ENCODE peak calls at places on chromosomes 5 and 9, in six cellular contexts. Q, T, P, V, E and N are unnamed samples.

GRCh38 chr9:121661328-121661727 is 9.9 kb downstream of the DAB2IP start:
- DNase-seq in Q (no peak), T (no peak), P (no peak), V (no peak), E (no peak), N (no peak)

GRCh38 chr5:124797665-124798087 is 51.2 kb upstream of the ZNF608 start:
- DNase-seq in Q (no peak), T (no peak), P (no peak), V (no peak), E (no peak), N (no peak)

GRCh38 chr5:74940782-74941363 is 74.7 kb upstream of the FAM169A start:
- DNase-seq in Q (no peak), T (no peak), P (no peak), V (no peak), E (no peak), N (no peak)

GRCh38 chr5:154757647-154758406 is 2.6 kb downstream of the LARP1 start:
- DNase-seq in Q (no peak), T (no peak), P (no peak), V (no peak), E (peak), N (no peak)

GRCh38 chr5:38598994-38599611 is 42.7 kb upstream of the LIFR start:
- DNase-seq in Q (no peak), T (no peak), P (peak), V (no peak), E (no peak), N (peak)

GRCh38 chr9:119289740-119290139 is 79.5 kb downstream of the BRINP1 start:
- DNase-seq in Q (no peak), T (peak), P (peak), V (peak), E (peak), N (peak)

GRCh38 chr5:177327539-177328522 is 16.1 kb upstream of the MXD3 start:
- DNase-seq in Q (peak), T (no peak), P (no peak), V (no peak), E (no peak), N (no peak)

GRCh38 chr9:129185991-129186390 is 7.9 kb upstream of the IER5L start:
- DNase-seq in Q (no peak), T (no peak), P (no peak), V (no peak), E (no peak), N (no peak)

GRCh38 chr9:18014556-18014955 is 435.7 kb downstream of the SH3GL2 start:
- DNase-seq in Q (no peak), T (no peak), P (no peak), V (no peak), E (no peak), N (no peak)

GRCh38 chr5:91386120-91386519 is 3.0 kb upstream of the ARRDC3 start:
- DNase-seq in Q (no peak), T (no peak), P (no peak), V (no peak), E (no peak), N (peak)

GRCh38 chr5:9473624-9474023 is 72.3 kb downstream of the SEMA5A start:
- DNase-seq in Q (no peak), T (no peak), P (no peak), V (no peak), E (no peak), N (no peak)

GRCh38 chr5:39209924-39210323 is 9.4 kb downstream of the FYB1 start:
- DNase-seq in Q (no peak), T (no peak), P (no peak), V (no peak), E (no peak), N (no peak)

GRCh38 chr9:1870915-1871314 is 144.2 kb upstream of the SMARCA2 start:
- DNase-seq in Q (no peak), T (no peak), P (no peak), V (no peak), E (no peak), N (no peak)

GRCh38 chr9:129591916-129592315 is 29.0 kb downstream of the C9orf50 start:
- DNase-seq in Q (no peak), T (no peak), P (no peak), V (no peak), E (no peak), N (no peak)

GRCh38 chr5:150263801-150264621 is 25.6 kb downstream of the CAMK2A start:
- DNase-seq in Q (peak), T (no peak), P (no peak), V (peak), E (peak), N (peak)

GRCh38 chr5:76626738-76627137 is 3.5 kb upstream of the F2RL2 start:
- DNase-seq in Q (no peak), T (no peak), P (no peak), V (no peak), E (no peak), N (no peak)

GRCh38 chr9:129737479-129738269 is 15.2 kb downstream of the PTGES start:
- DNase-seq in Q (peak), T (peak), P (peak), V (peak), E (peak), N (peak)

GRCh38 chr9:100689635-100690034 is 111.8 kb downstream of the CAVIN4 start:
- DNase-seq in Q (no peak), T (no peak), P (no peak), V (no peak), E (no peak), N (no peak)

GRCh38 chr5:128791312-128791711 is 174.0 kb upstream of the SLC27A6 start:
- DNase-seq in Q (no peak), T (no peak), P (no peak), V (no peak), E (no peak), N (no peak)

GRCh38 chr9:32487981-32488380 is 38.0 kb downstream of the RIGI start:
- DNase-seq in Q (no peak), T (no peak), P (no peak), V (no peak), E (no peak), N (no peak)

GRCh38 chr9:32486839-32487562 is 39.0 kb downstream of the RIGI start:
- DNase-seq in Q (no peak), T (no peak), P (no peak), V (no peak), E (no peak), N (no peak)

GRCh38 chr9:32490601-32491000 is 35.4 kb downstream of the RIGI start:
- DNase-seq in Q (no peak), T (no peak), P (no peak), V (no peak), E (no peak), N (peak)
- H3K27ac ChIP-seq in Q (no peak), T (no peak), P (no peak), V (no peak), E (no peak), N (peak)

GRCh38 chr5:43514471-43514815 is 505 bp downstream of the C5orf34 start:
- DNase-seq in Q (no peak), T (no peak), P (no peak), V (no peak), E (no peak), N (no peak)

GRCh38 chr5:43520615-43521014 is 5.7 kb upstream of the C5orf34 start:
- DNase-seq in Q (no peak), T (no peak), P (no peak), V (no peak), E (no peak), N (no peak)

GRCh38 chr5:43515678-43516048 is 715 bp upstream of the C5orf34 start:
- DNase-seq in Q (no peak), T (no peak), P (no peak), V (no peak), E (no peak), N (no peak)

DNA sequence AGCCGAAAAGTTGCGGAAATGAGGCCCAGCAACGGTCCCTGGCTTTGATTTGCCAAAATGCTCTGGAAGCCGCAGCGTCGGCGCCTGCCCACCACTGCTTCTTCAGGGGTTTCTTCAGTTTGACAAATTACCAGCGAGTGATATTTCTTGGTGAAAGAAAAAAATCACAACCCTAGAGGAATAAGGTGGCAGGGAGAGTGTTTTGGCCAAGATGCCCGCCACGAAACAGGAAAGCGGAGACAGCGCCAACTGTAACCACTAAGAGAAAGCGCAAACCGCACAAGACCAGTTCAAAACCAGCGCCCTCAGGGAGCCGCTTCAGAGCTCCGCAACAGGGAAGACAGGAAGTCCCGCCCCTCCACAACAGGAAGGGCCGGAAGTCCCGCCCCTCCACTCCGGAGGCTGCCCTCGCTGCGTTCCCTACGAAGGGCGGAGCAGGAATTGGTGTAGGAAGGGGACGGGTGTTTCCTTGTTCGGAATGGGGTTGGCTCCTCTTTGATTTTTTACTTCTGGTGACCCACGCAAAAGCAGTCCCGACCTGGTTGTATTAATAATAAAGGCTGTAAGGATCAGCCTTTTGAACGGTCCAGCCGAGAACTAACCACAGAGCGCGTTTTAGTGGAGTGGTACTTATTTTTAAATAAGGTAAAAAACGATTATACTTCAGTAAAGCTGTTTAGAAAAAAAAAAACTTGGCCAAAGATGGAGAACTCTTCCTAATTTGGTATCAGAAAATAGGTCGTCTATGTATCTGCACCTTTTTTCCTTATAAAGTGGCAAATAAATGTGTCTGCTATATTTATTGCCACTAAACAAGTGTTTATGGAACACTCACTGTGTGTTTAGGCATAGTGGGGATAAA is at the start of gene C5orf34:
- DNase-seq in Q (peak), T (peak), P (peak), V (peak), E (peak), N (peak)
- TF ChIP-seq CTCF in Q (no peak), T (no peak), P (no peak), V (peak), E (no peak), N (no peak)

GRCh38 chr5:143987751-143988560 is 176.0 kb downstream of the HMHB1 start:
- DNase-seq in Q (no peak), T (no peak), P (no peak), V (no peak), E (no peak), N (no peak)
- H3K27ac ChIP-seq in Q (no peak), T (no peak), P (no peak), V (no peak), E (no peak), N (no peak)

GRCh38 chr9:114287763-114288232 is 35.1 kb upstream of the ORM1 start:
- DNase-seq in Q (peak), T (no peak), P (no peak), V (no peak), E (peak), N (no peak)

GRCh38 chr9:114289571-114290481 is 33.1 kb upstream of the ORM1 start:
- DNase-seq in Q (peak), T (peak), P (no peak), V (no peak), E (no peak), N (no peak)

GRCh38 chr9:114289106-114289505 is 33.8 kb upstream of the ORM1 start:
- DNase-seq in Q (peak), T (peak), P (no peak), V (no peak), E (no peak), N (no peak)

GRCh38 chr9:114287001-114287762 is 35.7 kb upstream of the ORM1 start:
- DNase-seq in Q (peak), T (peak), P (no peak), V (no peak), E (no peak), N (peak)

GRCh38 chr9:114288233-114289051 is 34.5 kb upstream of the ORM1 start:
- DNase-seq in Q (peak), T (peak), P (no peak), V (peak), E (peak), N (no peak)
- TF ChIP-seq CTCF in Q (no peak), T (no peak), P (no peak), V (no peak), E (no peak), N (no peak)

GRCh38 chr5:139884734-139885133 is 89.1 kb downstream of the PSD2 start:
- DNase-seq in Q (no peak), T (no peak), P (no peak), V (no peak), E (no peak), N (no peak)

GRCh38 chr5:139884144-139884543 is 88.5 kb downstream of the PSD2 start:
- DNase-seq in Q (peak), T (no peak), P (no peak), V (no peak), E (no peak), N (no peak)

GRCh38 chr5:139885857-139886208 is 90.2 kb downstream of the PSD2 start:
- DNase-seq in Q (no peak), T (no peak), P (no peak), V (no peak), E (no peak), N (no peak)

GRCh38 chr5:139885172-139885856 is 89.7 kb downstream of the PSD2 start:
- DNase-seq in Q (no peak), T (no peak), P (no peak), V (no peak), E (no peak), N (no peak)

GRCh38 chr5:139886213-139886612 is 90.6 kb downstream of the PSD2 start:
- DNase-seq in Q (no peak), T (no peak), P (no peak), V (no peak), E (no peak), N (no peak)
- H3K27ac ChIP-seq in Q (no peak), T (no peak), P (no peak), V (no peak), E (no peak), N (no peak)

GRCh38 chr9:75893096-75893495 is 2.6 kb downstream of the PCSK5 start:
- DNase-seq in Q (no peak), T (no peak), P (no peak), V (no peak), E (no peak), N (no peak)
- TF ChIP-seq CTCF in Q (no peak), T (no peak), P (no peak), V (no peak), E (no peak), N (no peak)

GRCh38 chr5:149151717-149152116 is 10.4 kb downstream of the ABLIM3 start:
- DNase-seq in Q (no peak), T (no peak), P (no peak), V (no peak), E (no peak), N (no peak)
- H3K27ac ChIP-seq in Q (peak), T (peak), P (peak), V (no peak), E (peak), N (no peak)

DNA sequence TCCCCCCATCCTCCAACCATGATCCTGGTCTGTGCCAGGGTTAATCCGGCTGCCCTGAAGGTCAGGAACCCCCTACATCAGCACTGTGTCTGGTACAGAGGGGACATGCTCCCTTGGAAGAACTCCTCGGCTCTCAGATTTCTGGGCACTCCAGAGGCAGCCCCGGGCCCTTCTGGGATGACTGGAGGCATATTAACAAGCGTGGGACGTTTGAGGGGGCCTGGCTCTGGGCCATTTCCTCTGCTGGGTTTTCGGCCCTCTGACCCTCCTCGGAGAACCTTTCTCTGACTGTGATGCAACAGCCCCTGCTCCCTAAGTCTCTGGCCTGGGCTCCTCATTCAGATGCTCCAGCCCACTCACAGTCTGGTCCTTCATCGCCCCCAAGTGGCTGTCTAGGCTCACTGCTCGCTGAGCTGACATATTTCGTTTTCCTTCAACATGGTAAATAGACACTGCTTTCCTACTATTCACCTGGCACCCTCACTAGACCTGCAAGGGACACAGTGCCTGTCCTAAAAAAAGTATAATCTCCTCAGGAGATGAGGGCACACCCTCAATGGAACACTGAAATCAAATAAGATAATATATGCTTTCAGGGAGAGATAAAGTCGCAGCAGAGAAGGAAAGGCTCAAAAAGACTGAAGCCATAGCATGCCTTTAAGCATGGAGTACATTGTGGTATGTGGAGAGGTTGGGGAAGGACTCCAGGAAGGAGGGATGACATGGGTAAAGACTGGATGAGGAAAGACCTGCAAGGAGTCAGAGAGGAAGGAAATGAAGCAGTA is 404.7 kb upstream of the TRPC7 start:
- DNase-seq in Q (peak), T (peak), P (peak), V (peak), E (peak), N (peak)
- TF ChIP-seq CTCF in Q (peak), T (peak), P (peak), V (peak), E (peak), N (peak)